ENCODE peak calls at places on chromosomes 5 and 9, in six cellular contexts. One of them, this sample, is unnamed.
A peak's percentile ranks its signal among the peaks of the same experiment; 100 is the strongest.

GRCh38 chr5:128284236-128284635 is 200.7 kb downstream of the SLC12A2 start:
- DNase-seq in mesothelial cell of epicardium: no peak
- DNase-seq in GM12865: no peak
- DNase-seq in neural crest cell: no peak
- DNase-seq in fibroblast of lung: no peak
- DNase-seq in AG04450: no peak
- DNase-seq in this sample: no peak

GRCh38 chr9:6673326-6674025 is 27.9 kb upstream of the GLDC start:
- DNase-seq in neural crest cell: no peak
- DNase-seq in fibroblast of lung: no peak
- DNase-seq in AG04450: no peak
- DNase-seq in GM12865: peak; percentile 31
- DNase-seq in mesothelial cell of epicardium: no peak
- DNase-seq in this sample: no peak

GRCh38 chr5:113612060-113612496 is 98.6 kb downstream of the YTHDC2 start:
- DNase-seq in GM12865: peak; percentile 32
- DNase-seq in AG04450: peak; percentile 6
- DNase-seq in fibroblast of lung: peak; percentile 57
- DNase-seq in mesothelial cell of epicardium: no peak
- DNase-seq in neural crest cell: no peak
- DNase-seq in this sample: no peak

GRCh38 chr5:175737481-175737880 is 79.6 kb downstream of the HRH2 start:
- DNase-seq in fibroblast of lung: no peak
- DNase-seq in mesothelial cell of epicardium: no peak
- DNase-seq in neural crest cell: no peak
- DNase-seq in GM12865: no peak
- DNase-seq in AG04450: no peak
- DNase-seq in this sample: no peak

GRCh38 chr9:128340691-128341434 is 536 bp downstream of the SLC27A4 start:
- DNase-seq in AG04450: no peak
- DNase-seq in fibroblast of lung: peak; percentile 9
- DNase-seq in GM12865: no peak
- DNase-seq in neural crest cell: no peak
- DNase-seq in mesothelial cell of epicardium: no peak
- DNase-seq in this sample: no peak

GRCh38 chr5:62779010-62779422 is 200.4 kb downstream of the LRRC70 start:
- DNase-seq in fibroblast of lung: peak; percentile 73
- DNase-seq in mesothelial cell of epicardium: no peak
- DNase-seq in neural crest cell: peak; percentile 3
- DNase-seq in AG04450: peak; percentile 21
- DNase-seq in GM12865: peak; percentile 50
- DNase-seq in this sample: peak; percentile 32

GRCh38 chr5:92887254-92887653 is 693.8 kb downstream of the NR2F1-AS1 start:
- DNase-seq in neural crest cell: no peak
- DNase-seq in AG04450: no peak
- DNase-seq in mesothelial cell of epicardium: no peak
- DNase-seq in fibroblast of lung: no peak
- DNase-seq in GM12865: no peak
- DNase-seq in this sample: no peak

GRCh38 chr5:72074238-72074637 is 33.0 kb upstream of the MAP1B start:
- DNase-seq in AG04450: no peak
- DNase-seq in neural crest cell: no peak
- DNase-seq in fibroblast of lung: no peak
- DNase-seq in mesothelial cell of epicardium: no peak
- DNase-seq in GM12865: no peak
- DNase-seq in this sample: no peak

GRCh38 chr5:55535199-55535905 is 588 bp upstream of the PLPP1 start:
- DNase-seq in neural crest cell: no peak
- DNase-seq in mesothelial cell of epicardium: no peak
- DNase-seq in GM12865: no peak
- DNase-seq in fibroblast of lung: no peak
- DNase-seq in AG04450: no peak
- DNase-seq in this sample: no peak

GRCh38 chr5:121296357-121296756 is 555.3 kb upstream of the FTMT start:
- DNase-seq in AG04450: no peak
- DNase-seq in GM12865: no peak
- DNase-seq in neural crest cell: no peak
- DNase-seq in mesothelial cell of epicardium: no peak
- DNase-seq in fibroblast of lung: no peak
- DNase-seq in this sample: no peak

GRCh38 chr9:122226142-122226757 is 2.5 kb downstream of the LHX6 start:
- DNase-seq in GM12865: no peak
- DNase-seq in fibroblast of lung: no peak
- DNase-seq in AG04450: no peak
- DNase-seq in mesothelial cell of epicardium: no peak
- DNase-seq in neural crest cell: no peak
- DNase-seq in this sample: no peak

GRCh38 chr5:78984020-78984610 is 995 bp downstream of the ARSB start:
- DNase-seq in fibroblast of lung: no peak
- DNase-seq in GM12865: peak; percentile 54
- DNase-seq in mesothelial cell of epicardium: no peak
- DNase-seq in AG04450: no peak
- DNase-seq in neural crest cell: no peak
- DNase-seq in this sample: no peak

GRCh38 chr9:23522952-23523351 is 303.1 kb downstream of the ELAVL2 start:
- DNase-seq in AG04450: no peak
- DNase-seq in fibroblast of lung: no peak
- DNase-seq in neural crest cell: no peak
- DNase-seq in GM12865: no peak
- DNase-seq in mesothelial cell of epicardium: no peak
- DNase-seq in this sample: no peak

GRCh38 chr5:11902304-11902703 is 1.9 kb downstream of the CTNND2 start:
- DNase-seq in mesothelial cell of epicardium: no peak
- DNase-seq in neural crest cell: no peak
- DNase-seq in fibroblast of lung: no peak
- DNase-seq in GM12865: no peak
- DNase-seq in AG04450: no peak
- DNase-seq in this sample: no peak

GRCh38 chr5:90873033-90873517 is 314.5 kb downstream of the ADGRV1 start:
- DNase-seq in fibroblast of lung: peak; percentile 41
- DNase-seq in AG04450: no peak
- DNase-seq in neural crest cell: no peak
- DNase-seq in GM12865: no peak
- DNase-seq in mesothelial cell of epicardium: no peak
- DNase-seq in this sample: no peak

GRCh38 chr9:10843151-10843550 is 230.3 kb upstream of the PTPRD start:
- DNase-seq in GM12865: no peak
- DNase-seq in fibroblast of lung: no peak
- DNase-seq in mesothelial cell of epicardium: no peak
- DNase-seq in AG04450: no peak
- DNase-seq in neural crest cell: no peak
- DNase-seq in this sample: no peak

GRCh38 chr5:43729846-43730478 is 127.0 kb downstream of the NNT start:
- DNase-seq in neural crest cell: no peak
- DNase-seq in fibroblast of lung: peak; percentile 80
- DNase-seq in mesothelial cell of epicardium: no peak
- DNase-seq in AG04450: peak; percentile 3
- DNase-seq in GM12865: peak; percentile 9
- DNase-seq in this sample: peak; percentile 11

GRCh38 chr5:45335978-45336377 is 360.2 kb downstream of the HCN1 start:
- DNase-seq in neural crest cell: no peak
- DNase-seq in fibroblast of lung: no peak
- DNase-seq in AG04450: no peak
- DNase-seq in mesothelial cell of epicardium: no peak
- DNase-seq in GM12865: no peak
- DNase-seq in this sample: no peak

GRCh38 chr9:18771736-18772135 is 261.3 kb downstream of the SAXO1 start:
- DNase-seq in neural crest cell: no peak
- DNase-seq in mesothelial cell of epicardium: no peak
- DNase-seq in fibroblast of lung: no peak
- DNase-seq in AG04450: no peak
- DNase-seq in GM12865: no peak
- DNase-seq in this sample: no peak

GRCh38 chr5:127153031-127153430 is 79.7 kb upstream of the C5orf63 start:
- DNase-seq in AG04450: no peak
- DNase-seq in GM12865: no peak
- DNase-seq in mesothelial cell of epicardium: no peak
- DNase-seq in neural crest cell: no peak
- DNase-seq in fibroblast of lung: no peak
- DNase-seq in this sample: no peak

GRCh38 chr5:170137694-170138214 is 32.1 kb downstream of the FOXI1 start:
- DNase-seq in fibroblast of lung: no peak
- DNase-seq in mesothelial cell of epicardium: no peak
- DNase-seq in GM12865: no peak
- DNase-seq in AG04450: no peak
- DNase-seq in neural crest cell: no peak
- DNase-seq in this sample: no peak

GRCh38 chr5:10018670-10019069 is 231.0 kb downstream of the ATPSCKMT start:
- DNase-seq in neural crest cell: no peak
- DNase-seq in GM12865: no peak
- DNase-seq in AG04450: peak; percentile 60
- DNase-seq in mesothelial cell of epicardium: no peak
- DNase-seq in fibroblast of lung: peak; percentile 91
- DNase-seq in this sample: peak; percentile 75

GRCh38 chr5:60810438-60811085 is 33.5 kb downstream of the ELOVL7 start:
- DNase-seq in GM12865: no peak
- DNase-seq in AG04450: no peak
- DNase-seq in mesothelial cell of epicardium: no peak
- DNase-seq in fibroblast of lung: no peak
- DNase-seq in neural crest cell: no peak
- DNase-seq in this sample: no peak

GRCh38 chr9:76629205-76629990 is 134.8 kb upstream of the PCA3 start:
- DNase-seq in AG04450: no peak
- DNase-seq in mesothelial cell of epicardium: no peak
- DNase-seq in GM12865: peak; percentile 5
- DNase-seq in neural crest cell: no peak
- DNase-seq in fibroblast of lung: no peak
- DNase-seq in this sample: no peak

GRCh38 chr5:58318468-58318867 is 141.4 kb downstream of the PLK2 start:
- DNase-seq in AG04450: no peak
- DNase-seq in fibroblast of lung: no peak
- DNase-seq in GM12865: no peak
- DNase-seq in mesothelial cell of epicardium: no peak
- DNase-seq in neural crest cell: no peak
- DNase-seq in this sample: peak; percentile 39

GRCh38 chr5:170076707-170077106 is 29.0 kb upstream of the FOXI1 start:
- DNase-seq in fibroblast of lung: no peak
- DNase-seq in GM12865: no peak
- DNase-seq in neural crest cell: no peak
- DNase-seq in mesothelial cell of epicardium: no peak
- DNase-seq in AG04450: no peak
- DNase-seq in this sample: no peak

GRCh38 chr5:95879661-95880060 is 57.1 kb upstream of the GLRX start:
- DNase-seq in mesothelial cell of epicardium: no peak
- DNase-seq in GM12865: no peak
- DNase-seq in AG04450: no peak
- DNase-seq in neural crest cell: no peak
- DNase-seq in fibroblast of lung: no peak
- DNase-seq in this sample: no peak

GRCh38 chr5:77101298-77101697 is 14.2 kb upstream of the ZBED3 start:
- DNase-seq in GM12865: no peak
- DNase-seq in AG04450: peak; percentile 6
- DNase-seq in fibroblast of lung: peak; percentile 44
- DNase-seq in neural crest cell: no peak
- DNase-seq in mesothelial cell of epicardium: no peak
- DNase-seq in this sample: peak; percentile 37

GRCh38 chr5:159571501-159572244 is 241.4 kb upstream of the IL12B start:
- DNase-seq in neural crest cell: no peak
- DNase-seq in AG04450: no peak
- DNase-seq in fibroblast of lung: no peak
- DNase-seq in mesothelial cell of epicardium: no peak
- DNase-seq in GM12865: no peak
- DNase-seq in this sample: no peak

GRCh38 chr9:21965401-21965951 is 28.7 kb downstream of the CDKN2A start:
- DNase-seq in GM12865: peak; percentile 42
- DNase-seq in mesothelial cell of epicardium: peak; percentile 74
- DNase-seq in neural crest cell: peak; percentile 51
- DNase-seq in fibroblast of lung: peak; percentile 67
- DNase-seq in AG04450: peak; percentile 37
- DNase-seq in this sample: no peak
- TF ChIP-seq CTCF in GM12865: no peak
- TF ChIP-seq CTCF in mesothelial cell of epicardium: no peak
- TF ChIP-seq CTCF in neural crest cell: peak; percentile 61
- TF ChIP-seq CTCF in fibroblast of lung: peak; percentile 68
- TF ChIP-seq CTCF in AG04450: peak; percentile 81
- TF ChIP-seq CTCF in this sample: peak; percentile 80

GRCh38 chr9:5628183-5628529 is 751 bp upstream of the RIC1 start:
- DNase-seq in GM12865: no peak
- DNase-seq in fibroblast of lung: no peak
- DNase-seq in AG04450: no peak
- DNase-seq in neural crest cell: no peak
- DNase-seq in mesothelial cell of epicardium: no peak
- DNase-seq in this sample: no peak

GRCh38 chr9:5626727-5627634 is 1.9 kb upstream of the RIC1 start:
- DNase-seq in fibroblast of lung: peak; percentile 93
- DNase-seq in AG04450: no peak
- DNase-seq in mesothelial cell of epicardium: no peak
- DNase-seq in neural crest cell: no peak
- DNase-seq in GM12865: peak; percentile 94
- DNase-seq in this sample: peak; percentile 60

GRCh38 chr9:5629312-5630037 is 568 bp downstream of the RIC1 start:
- DNase-seq in AG04450: no peak
- DNase-seq in mesothelial cell of epicardium: peak; percentile 71
- DNase-seq in GM12865: peak; percentile 70
- DNase-seq in fibroblast of lung: peak; percentile 33
- DNase-seq in neural crest cell: peak; percentile 16
- DNase-seq in this sample: no peak

GRCh38 chr9:5630038-5630507 is 1.2 kb downstream of the RIC1 start:
- DNase-seq in AG04450: no peak
- DNase-seq in GM12865: peak; percentile 43
- DNase-seq in neural crest cell: no peak
- DNase-seq in mesothelial cell of epicardium: no peak
- DNase-seq in fibroblast of lung: peak; percentile 62
- DNase-seq in this sample: no peak

GRCh38 chr9:5628530-5629311 is at the start of gene RIC1:
- DNase-seq in mesothelial cell of epicardium: peak; percentile 86
- DNase-seq in fibroblast of lung: peak; percentile 91
- DNase-seq in neural crest cell: peak; percentile 74
- DNase-seq in GM12865: peak; percentile 97
- DNase-seq in AG04450: peak; percentile 69
- DNase-seq in this sample: peak; percentile 71
- TF ChIP-seq CTCF in mesothelial cell of epicardium: no peak
- TF ChIP-seq CTCF in fibroblast of lung: no peak
- TF ChIP-seq CTCF in neural crest cell: no peak
- TF ChIP-seq CTCF in GM12865: no peak
- TF ChIP-seq CTCF in AG04450: no peak
- TF ChIP-seq CTCF in this sample: no peak

GRCh38 chr5:172334196-172334595 is 50.6 kb upstream of the UBTD2 start:
- DNase-seq in mesothelial cell of epicardium: no peak
- DNase-seq in AG04450: no peak
- DNase-seq in GM12865: peak; percentile 31
- DNase-seq in fibroblast of lung: no peak
- DNase-seq in neural crest cell: no peak
- DNase-seq in this sample: no peak
- TF ChIP-seq CTCF in mesothelial cell of epicardium: no peak
- TF ChIP-seq CTCF in AG04450: no peak
- TF ChIP-seq CTCF in GM12865: no peak
- TF ChIP-seq CTCF in fibroblast of lung: no peak
- TF ChIP-seq CTCF in neural crest cell: no peak
- TF ChIP-seq CTCF in this sample: peak; percentile 6

DNA sequence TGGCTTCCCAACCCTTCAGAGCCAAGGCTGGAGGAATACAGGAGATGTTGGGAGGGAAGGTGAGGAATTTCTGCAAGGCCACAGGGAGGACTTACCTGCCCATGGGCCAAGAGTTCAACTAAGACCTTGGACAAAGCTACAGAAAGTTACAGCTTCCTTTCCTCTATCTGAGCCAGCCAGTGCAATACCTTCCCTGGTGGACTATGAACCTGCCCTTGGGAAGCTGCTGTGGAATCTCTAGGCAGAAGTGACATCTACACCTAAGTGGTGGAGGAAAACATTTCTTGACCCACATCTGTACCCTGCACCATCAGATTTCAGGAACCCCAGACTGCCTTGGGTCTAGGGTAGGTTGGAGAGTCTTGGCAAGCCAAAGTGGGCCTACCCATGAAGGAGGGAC is 6.7 kb upstream of the SKP1 start:
- DNase-seq in GM12865: no peak
- DNase-seq in mesothelial cell of epicardium: no peak
- DNase-seq in AG04450: no peak
- DNase-seq in neural crest cell: no peak
- DNase-seq in fibroblast of lung: no peak
- DNase-seq in this sample: no peak
- TF ChIP-seq CTCF in GM12865: no peak
- TF ChIP-seq CTCF in mesothelial cell of epicardium: no peak
- TF ChIP-seq CTCF in AG04450: no peak
- TF ChIP-seq CTCF in neural crest cell: no peak
- TF ChIP-seq CTCF in fibroblast of lung: no peak
- TF ChIP-seq CTCF in this sample: no peak